ENCODE peak calls at places on chromosomes 2 and 18, in five cellular contexts. B is thyroid gland, I is mammary epithelial cell, Q is IMR-90, Y is right lobe of liver. G is an unnamed sample.
A peak's percentile ranks its signal among the peaks of the same experiment; 100 is the strongest.

GRCh38 chr2:187529977-187530721 is 24.1 kb downstream of the TFPI start:
- DNase-seq in B (no peak), I (no peak), Q (no peak), Y (no peak), G (peak; percentile 69)

GRCh38 chr2:101566632-101567228 is 91.8 kb upstream of the RFX8 start:
- DNase-seq in B (no peak), I (no peak), Q (no peak), Y (no peak), G (no peak)

GRCh38 chr18:24799176-24799575 is 338.7 kb downstream of the HRH4 start:
- DNase-seq in B (no peak), I (no peak), Q (peak; percentile 5), Y (no peak), G (no peak)

GRCh38 chr2:211875488-211875887 is 663.1 kb downstream of the ERBB4 start:
- DNase-seq in B (no peak), I (no peak), Q (peak; percentile 37), Y (no peak), G (peak; percentile 25)

GRCh38 chr2:176613358-176614032 is 344.3 kb downstream of the MTX2 start:
- DNase-seq in B (no peak), I (peak; percentile 1), Q (no peak), Y (no peak), G (peak; percentile 21)

GRCh38 chr2:9971105-9971818 is 19.8 kb downstream of the GRHL1 start:
- DNase-seq in B (no peak), I (peak; percentile 63), Q (peak; percentile 58), Y (no peak), G (peak; percentile 92)

GRCh38 chr2:222287862-222288479 is 10.8 kb downstream of the PAX3 start:
- DNase-seq in B (no peak), I (no peak), Q (no peak), Y (no peak), G (no peak)

GRCh38 chr2:113692698-113693428 is 63.6 kb downstream of the SLC35F5 start:
- DNase-seq in B (no peak), I (no peak), Q (no peak), Y (no peak), G (no peak)

GRCh38 chr2:239166201-239166834 is 234.5 kb downstream of the HDAC4 start:
- DNase-seq in B (no peak), I (no peak), Q (peak; percentile 1), Y (peak; percentile 21), G (no peak)

GRCh38 chr2:216064684-216065083 is 16.9 kb downstream of the PECR start:
- DNase-seq in B (no peak), I (no peak), Q (no peak), Y (no peak), G (no peak)

GRCh38 chr2:37895135-37895534 is 30.0 kb upstream of the RMDN2 start:
- DNase-seq in B (no peak), I (no peak), Q (no peak), Y (no peak), G (peak; percentile 31)

GRCh38 chr2:187461294-187462261 is 13.5 kb upstream of the CALCRL start:
- DNase-seq in B (peak; percentile 9), I (no peak), Q (no peak), Y (no peak), G (peak; percentile 43)

GRCh38 chr2:172864182-172864581 is 128.5 kb downstream of the RAPGEF4 start:
- DNase-seq in B (peak; percentile 33), I (no peak), Q (peak; percentile 51), Y (peak; percentile 61), G (peak; percentile 62)
- TF ChIP-seq CTCF in B (no peak), I (peak; percentile 60), Q (peak; percentile 65), Y (peak; percentile 53), G (peak; percentile 74)

DNA sequence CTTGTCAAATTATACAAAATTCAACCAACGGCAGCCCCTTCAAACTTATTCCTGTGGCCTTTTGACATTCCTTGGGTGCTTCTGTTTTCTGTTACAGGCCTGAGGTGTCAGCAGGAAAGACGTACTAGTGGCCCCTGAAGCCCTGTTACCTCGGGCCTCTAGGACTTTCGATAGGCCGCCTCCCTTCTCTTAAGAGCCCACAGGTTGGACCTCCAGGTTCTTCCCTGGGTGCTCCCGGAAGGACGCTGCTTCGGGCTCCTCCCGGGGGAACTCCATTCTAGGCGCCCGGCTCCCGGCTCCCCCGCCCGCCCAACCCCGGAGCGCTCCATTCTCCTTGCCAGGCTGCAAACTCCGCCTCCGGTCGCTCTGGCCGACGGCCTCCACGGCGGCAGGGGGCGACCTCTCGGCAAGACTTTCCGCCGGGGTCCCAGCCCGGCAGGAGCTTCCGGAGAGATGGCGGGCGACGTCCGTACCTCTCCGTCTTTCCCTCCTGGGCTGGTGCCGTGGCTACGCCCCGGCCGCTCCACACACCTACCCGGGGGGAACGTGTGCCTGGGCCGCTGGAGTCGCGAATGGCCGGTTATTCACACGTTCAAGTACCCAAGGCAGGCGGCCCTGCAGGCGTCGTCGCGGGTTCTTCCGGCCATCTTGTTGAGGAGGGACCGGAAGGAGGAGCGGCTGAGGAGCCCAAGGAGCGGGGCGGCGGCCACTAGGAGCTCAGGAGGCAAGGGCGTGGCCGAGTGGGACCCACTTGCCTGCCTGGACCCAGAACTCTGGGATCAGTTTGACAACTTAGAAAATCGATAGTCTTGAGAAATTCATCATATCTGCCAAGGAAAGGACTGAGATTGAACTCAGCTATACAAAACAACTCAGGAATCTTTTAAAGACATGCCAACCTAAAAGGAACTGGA is 27.5 kb downstream of the BOLA3 start:
- DNase-seq in B (peak; percentile 83), I (peak; percentile 83), Q (peak; percentile 69), Y (peak; percentile 83), G (peak; percentile 86)
- TF ChIP-seq CTCF in B (peak; percentile 29), I (peak; percentile 21), Q (peak; percentile 50), Y (peak; percentile 48), G (peak; percentile 46)

DNA sequence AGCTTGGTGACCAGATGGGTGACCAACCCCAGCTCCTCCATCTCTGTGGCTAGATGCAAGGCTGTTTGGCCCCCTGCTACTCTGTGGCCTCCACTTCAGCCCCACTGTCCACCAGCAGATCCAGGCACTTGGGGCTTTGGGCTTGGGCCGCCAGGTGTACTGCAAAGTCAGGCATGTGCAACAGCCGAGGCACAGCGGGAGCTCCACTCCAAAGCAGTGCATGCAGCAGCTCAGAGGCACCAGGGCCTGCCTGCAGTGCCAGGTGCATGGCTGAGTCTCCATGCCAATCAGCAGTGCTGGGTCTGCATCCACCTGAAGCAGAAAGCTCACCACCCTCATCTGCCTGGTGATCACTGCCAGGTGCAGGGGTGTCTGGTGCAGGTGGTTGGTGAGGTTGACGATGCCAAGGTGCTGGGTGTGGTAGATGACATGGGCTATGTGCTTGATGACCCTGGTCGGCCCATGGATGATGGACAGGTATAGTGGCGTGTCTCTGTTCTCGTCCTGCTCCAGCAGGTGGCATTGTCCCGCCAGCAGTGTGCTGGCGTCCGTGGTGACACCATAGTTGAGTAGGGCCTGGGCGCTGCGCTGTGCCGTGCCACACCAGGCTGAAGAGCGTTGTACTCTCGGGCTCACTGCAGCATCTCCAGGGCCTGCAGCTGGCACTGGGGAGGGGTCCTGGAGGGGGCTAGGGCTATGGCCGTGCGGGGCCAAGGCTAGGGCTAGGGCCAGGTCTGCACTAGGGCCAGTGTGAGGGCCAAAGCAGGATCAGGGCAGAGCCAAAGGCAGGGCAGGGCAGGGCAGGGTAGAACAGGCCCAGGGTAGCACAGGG is 1.0 kb upstream of the ANKRD62 start:
- DNase-seq in B (peak; percentile 21), I (no peak), Q (no peak), Y (peak; percentile 72), G (peak; percentile 44)
- TF ChIP-seq CTCF in B (no peak), I (no peak), Q (no peak), Y (peak; percentile 68), G (peak; percentile 49)

DNA sequence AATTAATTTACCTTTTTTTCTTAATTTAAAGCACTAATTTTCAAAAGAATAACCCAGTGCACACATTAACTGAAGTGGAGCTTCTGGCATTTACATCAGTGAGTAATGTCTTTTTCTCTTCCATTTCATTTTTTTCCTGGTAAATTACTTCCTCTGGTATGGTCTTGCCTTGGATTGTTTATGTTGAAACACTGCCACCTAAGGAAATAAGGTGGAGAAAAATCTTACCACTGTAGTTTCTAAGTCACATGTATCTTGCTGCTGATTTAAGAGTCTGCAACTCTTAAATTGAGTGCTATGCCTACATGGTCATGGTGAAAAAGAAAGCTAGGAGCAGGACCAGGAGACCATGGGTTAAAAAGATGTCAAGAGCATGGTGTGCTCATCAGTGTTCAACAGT is 51.0 kb downstream of the TTC27 start:
- DNase-seq in B (no peak), I (no peak), Q (peak; percentile 73), Y (no peak), G (no peak)
- TF ChIP-seq CTCF in B (no peak), I (no peak), Q (peak; percentile 7), Y (no peak), G (no peak)

DNA sequence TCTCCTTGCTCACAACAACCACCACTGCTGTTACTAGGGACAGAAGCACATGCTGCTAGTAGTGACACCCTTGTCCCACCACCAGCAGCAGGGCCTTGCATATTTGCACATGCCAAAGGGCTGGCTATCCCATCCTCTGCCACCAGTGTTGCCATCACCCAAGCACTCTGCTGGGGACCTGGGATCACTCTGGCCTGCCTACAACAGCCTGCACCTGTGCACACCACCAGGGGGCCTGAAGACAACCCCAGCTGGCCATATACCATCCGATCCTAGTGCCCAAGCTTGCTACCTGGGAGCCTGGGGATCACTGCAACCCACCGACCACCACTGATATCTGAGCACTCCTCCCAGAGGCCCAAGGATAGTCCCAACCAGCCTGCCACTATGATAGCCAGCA is 99.9 kb upstream of the FANCL start:
- DNase-seq in B (no peak), I (no peak), Q (no peak), Y (no peak), G (no peak)
- TF ChIP-seq CTCF in B (no peak), I (no peak), Q (no peak), Y (no peak), G (no peak)

GRCh38 chr2:218622606-218623238 is 15.0 kb downstream of the PLCD4 start:
- DNase-seq in B (peak; percentile 18), I (no peak), Q (peak; percentile 33), Y (no peak), G (no peak)

GRCh38 chr2:218621007-218621406 is 13.3 kb downstream of the PLCD4 start:
- DNase-seq in B (no peak), I (no peak), Q (no peak), Y (no peak), G (no peak)

GRCh38 chr2:218615868-218616315 is 8.2 kb downstream of the PLCD4 start:
- DNase-seq in B (no peak), I (no peak), Q (no peak), Y (peak; percentile 78), G (no peak)

GRCh38 chr2:218618102-218618860 is 10.6 kb downstream of the PLCD4 start:
- DNase-seq in B (no peak), I (no peak), Q (no peak), Y (no peak), G (peak; percentile 30)
- TF ChIP-seq CTCF in B (no peak), I (peak; percentile 22), Q (no peak), Y (no peak), G (peak; percentile 43)